ENCODE peak calls at places on chromosomes 3 and 15, in four cellular contexts. U is heart right ventricle, M is left ventricle myocardium inferior, Z is astrocyte of the cerebellum. W is an unnamed sample.

GRCh38 chr3:184031187-184031792 is at the start of gene HTR3D:
- DNase-seq in U (no peak), M (no peak), Z (no peak), W (no peak)

GRCh38 chr3:14482271-14482721 is 57.8 kb downstream of the GRIP2 start:
- DNase-seq in U (peak; percentile 66), M (peak; percentile 40), Z (no peak), W (no peak)

GRCh38 chr3:125117631-125118191 is 61.9 kb upstream of the HEG1 start:
- DNase-seq in U (no peak), M (no peak), Z (no peak), W (no peak)

GRCh38 chr15:76935620-76936019 is 4.1 kb downstream of the RCN2 start:
- DNase-seq in U (no peak), M (no peak), Z (no peak), W (no peak)

GRCh38 chr3:188646592-188646991 is 492.6 kb downstream of the LPP start:
- DNase-seq in U (no peak), M (no peak), Z (no peak), W (no peak)

GRCh38 chr3:11482024-11482423 is 161.7 kb downstream of the VGLL4 start:
- DNase-seq in U (peak; percentile 82), M (peak; percentile 79), Z (no peak), W (no peak)

GRCh38 chr3:194870394-194871110 is 184.9 kb downstream of the FAM43A start:
- DNase-seq in U (peak; percentile 56), M (no peak), Z (no peak), W (no peak)

GRCh38 chr3:192409203-192409837 is 318.0 kb downstream of the FGF12 start:
- DNase-seq in U (peak; percentile 49), M (peak; percentile 45), Z (no peak), W (no peak)

GRCh38 chr3:98038241-98038640 is 3.1 kb upstream of the GABRR3 start:
- DNase-seq in U (no peak), M (no peak), Z (no peak), W (no peak)

GRCh38 chr15:29538110-29538509 is 268.5 kb upstream of the NSMCE3 start:
- DNase-seq in U (no peak), M (no peak), Z (no peak), W (no peak)

GRCh38 chr3:152396867-152397266 is 128.1 kb downstream of the MBNL1 start:
- DNase-seq in U (no peak), M (no peak), Z (no peak), W (no peak)

GRCh38 chr15:70702584-70702983 is 60.8 kb downstream of the UACA start:
- DNase-seq in U (no peak), M (no peak), Z (no peak), W (no peak)

GRCh38 chr3:171101982-171102610 is 75.6 kb upstream of the SLC2A2 start:
- DNase-seq in U (no peak), M (no peak), Z (no peak), W (no peak)

GRCh38 chr3:38574411-38575278 is 74.8 kb downstream of the SCN5A start:
- DNase-seq in U (no peak), M (no peak), Z (no peak), W (no peak)

GRCh38 chr15:64905119-64905831 is 6.4 kb upstream of the ANKDD1A start:
- DNase-seq in U (peak; percentile 84), M (peak; percentile 84), Z (no peak), W (no peak)

GRCh38 chr3:42961633-42962032 is 17.5 kb upstream of the GASK1A start:
- DNase-seq in U (peak; percentile 38), M (no peak), Z (peak; percentile 37), W (peak; percentile 4)

GRCh38 chr3:189361103-189361835 is 189.5 kb downstream of the TPRG1 start:
- DNase-seq in U (no peak), M (no peak), Z (no peak), W (no peak)

GRCh38 chr3:196793224-196793623 is 53.6 kb downstream of the PAK2 start:
- DNase-seq in U (no peak), M (no peak), Z (peak; percentile 84), W (peak; percentile 74)

GRCh38 chr15:20341901-20342605 is 199.5 kb downstream of the GOLGA6L6 start:
- DNase-seq in U (peak; percentile 73), M (peak; percentile 76), Z (no peak), W (no peak)

GRCh38 chr3:184260571-184261269 is 633 bp downstream of the CAMK2N2 start:
- DNase-seq in U (no peak), M (no peak), Z (no peak), W (no peak)

GRCh38 chr3:125137432-125138033 is 75.0 kb downstream of the SLC12A8 start:
- DNase-seq in U (no peak), M (no peak), Z (no peak), W (no peak)

GRCh38 chr3:72560857-72561675 is 287.2 kb downstream of the SHQ1 start:
- DNase-seq in U (no peak), M (no peak), Z (no peak), W (no peak)

GRCh38 chr3:14358426-14359211 is 43.8 kb upstream of the SLC6A6 start:
- DNase-seq in U (peak; percentile 50), M (peak; percentile 75), Z (peak; percentile 77), W (no peak)

GRCh38 chr3:100802126-100802525 is 92.8 kb downstream of the TFG start:
- DNase-seq in U (no peak), M (no peak), Z (no peak), W (no peak)

GRCh38 chr15:43795997-43796396 is 3.9 kb downstream of the SERF2 start:
- DNase-seq in U (no peak), M (no peak), Z (no peak), W (no peak)

GRCh38 chr3:120348065-120348980 is 831 bp downstream of the LRRC58 start:
- DNase-seq in U (peak; percentile 7), M (no peak), Z (peak; percentile 16), W (no peak)

GRCh38 chr3:85821130-85821756 is 862.5 kb downstream of the CADM2 start:
- DNase-seq in U (no peak), M (no peak), Z (peak; percentile 12), W (no peak)

GRCh38 chr3:187042874-187043458 is 96.3 kb downstream of the RPL39L start:
- DNase-seq in U (no peak), M (no peak), Z (no peak), W (no peak)

GRCh38 chr3:187042062-187042745 is 97.1 kb downstream of the RPL39L start:
- DNase-seq in U (no peak), M (no peak), Z (no peak), W (no peak)

GRCh38 chr3:187046033-187046432 is 93.3 kb downstream of the RPL39L start:
- DNase-seq in U (no peak), M (no peak), Z (no peak), W (no peak)

GRCh38 chr3:187044206-187044605 is 95.1 kb downstream of the RPL39L start:
- DNase-seq in U (no peak), M (peak; percentile 28), Z (no peak), W (no peak)

DNA sequence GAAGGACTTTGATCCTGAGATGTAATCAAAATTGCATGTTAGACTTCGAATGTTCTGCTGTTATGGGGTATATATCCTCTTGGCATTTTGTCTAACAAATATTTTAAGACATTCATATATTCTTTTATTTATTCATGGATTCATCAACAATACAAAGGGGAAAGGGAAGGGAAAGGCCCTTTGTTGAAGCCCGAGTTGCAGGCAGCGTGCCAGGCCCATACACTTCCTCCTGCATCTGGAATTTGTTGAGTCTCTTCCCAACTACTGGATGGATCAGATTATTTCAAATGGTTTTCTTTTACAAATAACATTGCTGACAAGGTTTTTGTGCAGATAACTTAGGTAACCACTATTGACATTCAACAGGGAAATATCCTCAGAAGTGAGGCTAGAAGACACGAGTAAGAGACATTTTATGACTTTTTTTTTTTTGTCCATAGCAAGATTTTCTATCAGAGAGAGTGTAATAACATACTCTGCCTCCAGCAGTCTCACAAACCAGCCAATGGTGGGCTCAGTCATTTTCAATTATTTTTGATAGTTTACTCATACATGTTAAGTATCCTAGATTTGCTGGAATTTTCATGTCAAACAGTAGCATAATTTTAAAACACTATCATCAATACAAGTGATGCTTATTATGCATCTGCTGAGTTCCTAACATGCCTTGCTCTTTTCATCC is 94.3 kb downstream of the RPL39L start:
- DNase-seq in U (peak; percentile 65), M (peak; percentile 69), Z (no peak), W (no peak)
- H3K4me3 ChIP-seq in U (no peak overlapping the region), M (no peak overlapping the region), Z (no peak overlapping the region), W (no peak overlapping the region)

GRCh38 chr15:96073908-96074307 is 256.6 kb upstream of the NR2F2 start:
- DNase-seq in U (no peak), M (no peak), Z (no peak), W (no peak)

GRCh38 chr15:96075895-96076294 is 254.6 kb upstream of the NR2F2 start:
- DNase-seq in U (no peak), M (no peak), Z (no peak), W (no peak)

GRCh38 chr15:96070636-96071035 is 259.9 kb upstream of the NR2F2 start:
- DNase-seq in U (no peak), M (no peak), Z (no peak), W (no peak)

GRCh38 chr15:96076350-96076749 is 254.2 kb upstream of the NR2F2 start:
- DNase-seq in U (no peak), M (no peak), Z (no peak), W (no peak)

DNA sequence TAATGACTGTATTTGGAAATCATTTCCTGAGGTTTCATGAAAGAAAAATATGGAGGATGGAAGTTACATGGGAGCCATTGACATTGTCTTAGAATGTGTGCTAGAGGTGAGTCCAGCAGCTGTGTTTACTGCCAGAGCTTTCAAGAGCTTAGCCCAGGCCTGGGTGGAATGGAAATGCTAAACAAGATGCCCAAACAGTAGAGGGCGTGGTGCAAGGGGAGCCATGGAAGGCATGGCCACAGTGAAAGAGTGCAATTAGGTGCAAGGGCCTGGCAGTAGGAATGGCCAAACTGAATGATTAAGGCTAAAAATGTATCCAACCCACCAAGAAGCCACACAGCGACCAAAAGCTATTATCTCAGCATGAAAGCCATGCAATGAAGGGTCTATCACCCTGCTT is 257.7 kb upstream of the NR2F2 start:
- DNase-seq in U (no peak), M (no peak), Z (no peak), W (no peak)
- TF ChIP-seq CTCF in U (no peak), M (no peak), Z (no peak), W (no peak)

GRCh38 chr3:12908136-12908730 is 66.9 kb upstream of the RPL32 start:
- DNase-seq in U (no peak), M (no peak), Z (no peak), W (no peak)
- H3K4me3 ChIP-seq in U (no peak overlapping the region), M (no peak overlapping the region), Z (no peak overlapping the region), W (no peak overlapping the region)

GRCh38 chr15:59420108-59420507 is 17.9 kb upstream of the FAM81A start:
- DNase-seq in U (no peak), M (no peak), Z (no peak), W (no peak)

GRCh38 chr15:59424626-59425025 is 13.4 kb upstream of the FAM81A start:
- DNase-seq in U (no peak), M (no peak), Z (no peak), W (no peak)

DNA sequence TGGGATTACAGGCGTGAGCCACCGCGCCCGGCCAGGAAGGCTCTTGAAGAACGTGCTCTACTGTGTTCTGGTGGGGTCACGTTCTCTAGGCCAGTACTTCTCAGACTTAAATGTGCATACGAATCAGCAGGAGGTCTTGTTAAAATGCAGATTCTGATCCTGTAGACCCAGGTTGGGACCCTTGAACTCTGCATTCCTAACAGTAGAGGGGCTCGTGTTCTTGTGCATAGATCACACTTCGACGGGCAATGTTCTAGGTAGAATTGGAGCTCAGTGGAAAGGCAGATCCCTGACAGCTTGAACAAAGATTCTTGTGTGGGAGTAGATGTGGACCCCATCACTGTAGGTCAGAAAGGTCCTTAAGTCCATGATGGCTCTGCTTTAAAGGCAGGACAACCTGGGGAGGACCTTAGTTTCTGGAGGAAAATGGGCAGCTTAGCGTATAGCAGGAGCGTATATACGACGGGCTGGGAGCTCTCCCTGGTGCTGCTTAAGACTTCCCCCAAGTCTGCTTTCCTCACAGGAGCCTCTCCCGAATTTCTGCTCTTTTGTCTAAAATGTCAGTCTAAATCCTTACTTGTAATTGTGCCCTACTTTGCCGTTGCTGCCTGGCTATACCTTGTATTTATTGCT is 16.9 kb upstream of the FAM81A start:
- DNase-seq in U (no peak), M (no peak), Z (peak; percentile 24), W (no peak)
- TF ChIP-seq CTCF in U (no peak), M (no peak), Z (peak; percentile 2), W (no peak)

W was measured in AG04449.